ENCODE peak calls at places on chromosome X, in nine cellular contexts. One of them, this sample, is unnamed.

GRCh38 chrX:70454441-70455365 is 10.1 kb downstream of the DLG3 start:
- DNase-seq in hepatocyte: peak; percentile 89
- DNase-seq in Peyer's patch: peak; percentile 89
- DNase-seq in tibial nerve: peak; percentile 34
- DNase-seq in ascending aorta: peak; percentile 81
- DNase-seq in suprapubic skin: no peak
- DNase-seq in Calu3: peak; percentile 93
- DNase-seq in RWPE1: peak; percentile 89
- DNase-seq in WTC11: peak; percentile 91
- DNase-seq in this sample: peak; percentile 66

GRCh38 chrX:17038681-17039161 is 92.3 kb downstream of the REPS2 start:
- DNase-seq in tibial nerve: no peak
- DNase-seq in ascending aorta: no peak
- DNase-seq in suprapubic skin: no peak
- DNase-seq in WTC11: no peak
- DNase-seq in Peyer's patch: no peak
- DNase-seq in hepatocyte: no peak
- DNase-seq in RWPE1: no peak
- DNase-seq in Calu3: no peak
- DNase-seq in this sample: no peak

GRCh38 chrX:116806288-116806802 is 343.6 kb upstream of the CT83 start:
- DNase-seq in tibial nerve: no peak
- DNase-seq in Peyer's patch: no peak
- DNase-seq in hepatocyte: no peak
- DNase-seq in RWPE1: no peak
- DNase-seq in suprapubic skin: no peak
- DNase-seq in Calu3: no peak
- DNase-seq in WTC11: no peak
- DNase-seq in ascending aorta: no peak
- DNase-seq in this sample: no peak

GRCh38 chrX:75784689-75785491 is at the start of gene MAGEE2:
- DNase-seq in Calu3: no peak
- DNase-seq in ascending aorta: no peak
- DNase-seq in suprapubic skin: no peak
- DNase-seq in WTC11: peak; percentile 16
- DNase-seq in RWPE1: no peak
- DNase-seq in hepatocyte: no peak
- DNase-seq in Peyer's patch: no peak
- DNase-seq in tibial nerve: no peak
- DNase-seq in this sample: no peak

GRCh38 chrX:9662148-9662547 is 103.5 kb downstream of the GPR143 start:
- DNase-seq in tibial nerve: no peak
- DNase-seq in RWPE1: peak; percentile 10
- DNase-seq in Calu3: no peak
- DNase-seq in hepatocyte: no peak
- DNase-seq in Peyer's patch: no peak
- DNase-seq in suprapubic skin: no peak
- DNase-seq in WTC11: no peak
- DNase-seq in ascending aorta: no peak
- DNase-seq in this sample: no peak

GRCh38 chrX:49282647-49283011 is 13.0 kb downstream of the PPP1R3F start:
- DNase-seq in tibial nerve: no peak
- DNase-seq in suprapubic skin: no peak
- DNase-seq in hepatocyte: peak; percentile 28
- DNase-seq in Peyer's patch: no peak
- DNase-seq in ascending aorta: no peak
- DNase-seq in Calu3: no peak
- DNase-seq in RWPE1: no peak
- DNase-seq in WTC11: peak; percentile 17
- DNase-seq in this sample: no peak

GRCh38 chrX:31435592-31435991 is 363.8 kb upstream of the FTHL17 start:
- DNase-seq in RWPE1: no peak
- DNase-seq in Peyer's patch: peak; percentile 58
- DNase-seq in hepatocyte: peak; percentile 46
- DNase-seq in ascending aorta: no peak
- DNase-seq in suprapubic skin: no peak
- DNase-seq in tibial nerve: no peak
- DNase-seq in WTC11: peak; percentile 71
- DNase-seq in Calu3: no peak
- DNase-seq in this sample: no peak

GRCh38 chrX:17597836-17598434 is 139.4 kb upstream of the SCML1 start:
- DNase-seq in WTC11: no peak
- DNase-seq in Peyer's patch: peak; percentile 75
- DNase-seq in tibial nerve: peak; percentile 66
- DNase-seq in suprapubic skin: peak; percentile 88
- DNase-seq in ascending aorta: peak; percentile 93
- DNase-seq in hepatocyte: peak; percentile 35
- DNase-seq in Calu3: peak; percentile 48
- DNase-seq in RWPE1: no peak
- DNase-seq in this sample: peak; percentile 51

GRCh38 chrX:48474127-48474526 is 1.9 kb upstream of the FTSJ1 start:
- DNase-seq in hepatocyte: no peak
- DNase-seq in tibial nerve: no peak
- DNase-seq in Peyer's patch: no peak
- DNase-seq in Calu3: peak; percentile 47
- DNase-seq in WTC11: peak; percentile 16
- DNase-seq in ascending aorta: no peak
- DNase-seq in RWPE1: no peak
- DNase-seq in suprapubic skin: no peak
- DNase-seq in this sample: no peak

GRCh38 chrX:2284133-2284532 is 216.6 kb downstream of the DHRSX start:
- DNase-seq in tibial nerve: no peak
- DNase-seq in RWPE1: no peak
- DNase-seq in suprapubic skin: no peak
- DNase-seq in hepatocyte: no peak
- DNase-seq in WTC11: no peak
- DNase-seq in Calu3: no peak
- DNase-seq in ascending aorta: no peak
- DNase-seq in Peyer's patch: no peak
- DNase-seq in this sample: no peak

GRCh38 chrX:22652596-22652995 is 347.2 kb upstream of the DDX53 start:
- DNase-seq in tibial nerve: no peak
- DNase-seq in Peyer's patch: no peak
- DNase-seq in ascending aorta: no peak
- DNase-seq in RWPE1: no peak
- DNase-seq in Calu3: peak; percentile 2
- DNase-seq in hepatocyte: peak; percentile 66
- DNase-seq in WTC11: peak; percentile 18
- DNase-seq in suprapubic skin: no peak
- DNase-seq in this sample: no peak

GRCh38 chrX:102599950-102600579 is 750 bp downstream of the ARMCX5 start:
- DNase-seq in WTC11: no peak
- DNase-seq in Calu3: no peak
- DNase-seq in Peyer's patch: no peak
- DNase-seq in tibial nerve: no peak
- DNase-seq in RWPE1: no peak
- DNase-seq in ascending aorta: no peak
- DNase-seq in hepatocyte: peak; percentile 12
- DNase-seq in suprapubic skin: no peak
- DNase-seq in this sample: no peak

GRCh38 chrX:121260568-121261240 is 213.3 kb downstream of the GLUD2 start:
- DNase-seq in ascending aorta: no peak
- DNase-seq in suprapubic skin: no peak
- DNase-seq in RWPE1: no peak
- DNase-seq in tibial nerve: no peak
- DNase-seq in Peyer's patch: no peak
- DNase-seq in hepatocyte: peak; percentile 5
- DNase-seq in Calu3: no peak
- DNase-seq in WTC11: no peak
- DNase-seq in this sample: no peak

GRCh38 chrX:131827935-131828334 is 195.2 kb upstream of the STK26 start:
- DNase-seq in Peyer's patch: no peak
- DNase-seq in ascending aorta: no peak
- DNase-seq in hepatocyte: no peak
- DNase-seq in RWPE1: no peak
- DNase-seq in tibial nerve: no peak
- DNase-seq in WTC11: peak; percentile 23
- DNase-seq in suprapubic skin: no peak
- DNase-seq in Calu3: peak; percentile 44
- DNase-seq in this sample: no peak

GRCh38 chrX:131828482-131828881 is 194.6 kb upstream of the STK26 start:
- DNase-seq in RWPE1: no peak
- DNase-seq in ascending aorta: no peak
- DNase-seq in Calu3: no peak
- DNase-seq in hepatocyte: no peak
- DNase-seq in WTC11: no peak
- DNase-seq in tibial nerve: no peak
- DNase-seq in suprapubic skin: no peak
- DNase-seq in Peyer's patch: no peak
- DNase-seq in this sample: no peak

GRCh38 chrX:131831185-131831520 is 191.9 kb upstream of the STK26 start:
- DNase-seq in WTC11: no peak
- DNase-seq in tibial nerve: no peak
- DNase-seq in Peyer's patch: no peak
- DNase-seq in RWPE1: no peak
- DNase-seq in Calu3: no peak
- DNase-seq in hepatocyte: no peak
- DNase-seq in ascending aorta: no peak
- DNase-seq in suprapubic skin: no peak
- DNase-seq in this sample: no peak

GRCh38 chrX:131826572-131826971 is 196.5 kb upstream of the STK26 start:
- DNase-seq in RWPE1: no peak
- DNase-seq in ascending aorta: no peak
- DNase-seq in tibial nerve: no peak
- DNase-seq in WTC11: no peak
- DNase-seq in Peyer's patch: no peak
- DNase-seq in hepatocyte: no peak
- DNase-seq in suprapubic skin: no peak
- DNase-seq in Calu3: no peak
- DNase-seq in this sample: no peak

GRCh38 chrX:131830400-131831184 is 192.5 kb upstream of the STK26 start:
- DNase-seq in Calu3: peak; percentile 74
- DNase-seq in RWPE1: peak; percentile 1
- DNase-seq in suprapubic skin: no peak
- DNase-seq in tibial nerve: peak; percentile 22
- DNase-seq in hepatocyte: peak; percentile 71
- DNase-seq in WTC11: peak; percentile 73
- DNase-seq in ascending aorta: peak; percentile 84
- DNase-seq in Peyer's patch: no peak
- DNase-seq in this sample: peak; percentile 82
- TF ChIP-seq CTCF in Calu3: no peak
- TF ChIP-seq CTCF in RWPE1: no peak
- TF ChIP-seq CTCF in suprapubic skin: peak; percentile 47
- TF ChIP-seq CTCF in tibial nerve: peak; percentile 88
- TF ChIP-seq CTCF in hepatocyte: peak; percentile 43
- TF ChIP-seq CTCF in WTC11: no peak
- TF ChIP-seq CTCF in ascending aorta: peak; percentile 53
- TF ChIP-seq CTCF in Peyer's patch: peak; percentile 36
- TF ChIP-seq CTCF in this sample: peak; percentile 60

GRCh38 chrX:23901805-23902204 is 5.9 kb downstream of the APOO start:
- DNase-seq in ascending aorta: peak; percentile 72
- DNase-seq in WTC11: no peak
- DNase-seq in Calu3: peak; percentile 44
- DNase-seq in RWPE1: peak; percentile 20
- DNase-seq in Peyer's patch: no peak
- DNase-seq in hepatocyte: peak; percentile 90
- DNase-seq in tibial nerve: peak; percentile 13
- DNase-seq in suprapubic skin: no peak
- DNase-seq in this sample: no peak
- TF ChIP-seq CTCF in ascending aorta: peak; percentile 45
- TF ChIP-seq CTCF in WTC11: no peak
- TF ChIP-seq CTCF in Calu3: peak; percentile 5
- TF ChIP-seq CTCF in RWPE1: peak; percentile 17
- TF ChIP-seq CTCF in Peyer's patch: peak; percentile 74
- TF ChIP-seq CTCF in hepatocyte: peak; percentile 85
- TF ChIP-seq CTCF in tibial nerve: peak; percentile 59
- TF ChIP-seq CTCF in suprapubic skin: peak; percentile 19
- TF ChIP-seq CTCF in this sample: no peak

DNA sequence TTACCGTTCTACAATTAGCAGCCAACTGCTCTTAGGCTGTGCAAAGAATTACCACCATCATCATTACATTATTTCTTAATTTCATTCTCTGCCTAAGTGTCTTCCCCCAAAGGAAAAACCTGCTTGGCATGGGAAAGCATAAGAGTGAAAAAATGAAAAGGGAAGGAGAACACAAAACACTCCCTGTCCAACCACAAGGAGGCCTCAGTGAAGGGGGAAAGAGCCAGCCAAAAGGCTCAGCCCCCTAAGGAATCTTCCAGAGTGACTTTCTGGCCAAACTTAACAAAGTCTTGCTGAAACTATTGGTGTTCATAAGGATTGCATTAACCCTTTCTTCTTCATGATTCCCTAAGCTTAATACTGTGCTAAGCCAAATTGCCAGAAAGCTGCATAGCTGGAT is 287.4 kb downstream of the SMARCA1 start:
- DNase-seq in RWPE1: no peak
- DNase-seq in hepatocyte: no peak
- DNase-seq in tibial nerve: no peak
- DNase-seq in Peyer's patch: no peak
- DNase-seq in WTC11: no peak
- DNase-seq in Calu3: no peak
- DNase-seq in suprapubic skin: no peak
- DNase-seq in ascending aorta: no peak
- DNase-seq in this sample: no peak
- TF ChIP-seq CTCF in RWPE1: no peak
- TF ChIP-seq CTCF in hepatocyte: no peak
- TF ChIP-seq CTCF in tibial nerve: no peak
- TF ChIP-seq CTCF in Peyer's patch: no peak
- TF ChIP-seq CTCF in WTC11: no peak
- TF ChIP-seq CTCF in Calu3: no peak
- TF ChIP-seq CTCF in suprapubic skin: no peak
- TF ChIP-seq CTCF in ascending aorta: no peak
- TF ChIP-seq CTCF in this sample: no peak

DNA sequence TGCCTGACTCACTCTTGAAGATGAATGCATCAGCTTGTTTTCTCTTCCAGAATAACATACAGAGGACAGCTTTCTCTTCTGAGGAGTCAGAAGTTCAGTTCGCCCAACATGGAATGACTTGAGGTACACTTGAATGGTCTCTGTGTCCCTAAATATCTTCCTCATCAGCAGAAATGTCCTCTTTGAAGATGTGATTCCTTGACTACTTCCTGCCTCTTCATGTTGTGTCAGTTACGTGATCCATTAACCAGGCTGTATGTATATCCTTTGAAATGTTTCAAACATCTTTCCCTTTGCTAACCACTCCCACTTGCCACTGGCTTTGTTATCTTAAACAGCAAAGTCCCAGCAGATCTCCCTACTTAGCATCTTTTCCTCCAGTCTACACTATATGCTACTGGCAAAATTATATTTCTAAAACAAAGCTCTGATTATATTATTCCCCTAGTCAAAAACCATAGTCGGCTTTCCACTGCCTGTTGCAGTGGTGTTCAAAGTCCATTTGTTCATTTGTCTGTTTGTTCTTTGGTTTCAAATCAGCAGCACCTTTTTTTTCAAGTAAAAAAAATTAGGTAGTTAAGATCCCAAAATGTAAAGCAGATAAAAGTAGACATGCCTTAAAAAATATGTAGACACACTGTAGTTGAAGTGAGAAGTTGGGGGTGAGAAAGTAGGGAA is 82.1 kb upstream of the PAK3 start:
- DNase-seq in ascending aorta: no peak
- DNase-seq in WTC11: no peak
- DNase-seq in tibial nerve: no peak
- DNase-seq in suprapubic skin: no peak
- DNase-seq in hepatocyte: no peak
- DNase-seq in Peyer's patch: no peak
- DNase-seq in Calu3: no peak
- DNase-seq in RWPE1: no peak
- DNase-seq in this sample: no peak
- TF ChIP-seq CTCF in ascending aorta: no peak
- TF ChIP-seq CTCF in WTC11: no peak
- TF ChIP-seq CTCF in tibial nerve: no peak
- TF ChIP-seq CTCF in suprapubic skin: no peak
- TF ChIP-seq CTCF in hepatocyte: no peak
- TF ChIP-seq CTCF in Peyer's patch: no peak
- TF ChIP-seq CTCF in Calu3: no peak
- TF ChIP-seq CTCF in RWPE1: no peak
- TF ChIP-seq CTCF in this sample: no peak

This sample was measured in mesothelial cell of epicardium.